ENCODE peak calls at places on chromosomes 1 and 21, in six cellular contexts. U, I, A, V, W and B are unnamed samples.
A peak's percentile ranks its signal among the peaks of the same experiment; 100 is the strongest.

GRCh38 chr1:108200627-108201106 is 524 bp upstream of the SLC25A24 start:
- DNase-seq in V (peak; percentile 56), U (peak; percentile 79), A (no peak), I (peak; percentile 88), W (no peak), B (peak; percentile 93)

GRCh38 chr1:21927531-21928237 is 9.4 kb downstream of the HSPG2 start:
- DNase-seq in A (peak; percentile 84), U (no peak), I (no peak), W (no peak), V (no peak), B (peak; percentile 94)

GRCh38 chr1:8424539-8425116 is 106.7 kb downstream of the SLC45A1 start:
- DNase-seq in U (no peak), V (peak; percentile 49), W (peak; percentile 50), I (peak; percentile 29), A (no peak), B (no peak)

GRCh38 chr21:29568020-29568419 is 269.3 kb downstream of the BACH1 start:
- DNase-seq in A (no peak), W (no peak), I (no peak), U (no peak), V (no peak), B (no peak)

GRCh38 chr1:231690072-231690471 is 63.5 kb downstream of the DISC1 start:
- DNase-seq in U (no peak), W (no peak), A (no peak), V (no peak), I (no peak), B (no peak)

GRCh38 chr1:72284084-72284397 is 1.7 kb upstream of the NEGR1 start:
- DNase-seq in U (no peak), A (no peak), I (peak; percentile 84), V (no peak), W (no peak), B (no peak)

GRCh38 chr1:245260116-245260882 is 105.5 kb downstream of the KIF26B start:
- DNase-seq in W (no peak), V (no peak), I (no peak), A (no peak), U (no peak), B (no peak)

GRCh38 chr1:187067160-187067559 is 238.4 kb downstream of the PLA2G4A start:
- DNase-seq in A (no peak), W (no peak), U (no peak), V (no peak), I (peak; percentile 78), B (no peak)

GRCh38 chr1:27961646-27962221 is 2.0 kb downstream of the XKR8 start:
- DNase-seq in U (no peak), A (no peak), W (no peak), I (no peak), V (no peak), B (peak; percentile 89)

GRCh38 chr1:168112673-168113305 is 23.9 kb downstream of the GPR161 start:
- DNase-seq in A (peak; percentile 83), I (peak; percentile 89), W (no peak), U (peak; percentile 81), V (no peak), B (peak; percentile 87)

GRCh38 chr1:6489383-6489765 is 2.1 kb downstream of the PLEKHG5 start:
- DNase-seq in A (no peak), V (no peak), I (no peak), W (no peak), U (no peak), B (no peak)

GRCh38 chr1:31348449-31348848 is 24.4 kb downstream of the FABP3 start:
- DNase-seq in W (no peak), A (no peak), U (no peak), I (no peak), V (no peak), B (peak; percentile 57)

GRCh38 chr1:36400825-36401601 is 3.3 kb upstream of the LSM10 start:
- DNase-seq in A (peak; percentile 88), W (no peak), V (peak; percentile 61), I (no peak), U (peak; percentile 18), B (peak; percentile 96)

GRCh38 chr1:169508432-169509338 is 22.9 kb upstream of the SLC19A2 start:
- DNase-seq in U (no peak), A (no peak), W (no peak), I (no peak), V (no peak), B (no peak)

GRCh38 chr1:244918422-244919319 is 54.3 kb upstream of the HNRNPU start:
- DNase-seq in I (peak; percentile 12), A (peak; percentile 77), W (peak; percentile 40), U (peak; percentile 12), V (peak; percentile 20), B (peak; percentile 71)

GRCh38 chr1:119742193-119742592 is 26.5 kb downstream of the HMGCS2 start:
- DNase-seq in V (no peak), A (peak; percentile 83), U (peak; percentile 38), W (no peak), I (no peak), B (no peak)

GRCh38 chr1:72557446-72558049 is 275.2 kb upstream of the NEGR1 start:
- DNase-seq in W (no peak), A (no peak), I (no peak), U (peak; percentile 2), V (no peak), B (peak; percentile 11)

GRCh38 chr1:56034222-56034621 is 545.1 kb downstream of the PLPP3 start:
- DNase-seq in V (no peak), A (no peak), U (peak; percentile 75), I (no peak), W (no peak), B (peak; percentile 44)

GRCh38 chr1:78834201-78834741 is 172.3 kb downstream of the ADGRL4 start:
- DNase-seq in A (no peak), I (no peak), W (no peak), U (no peak), V (no peak), B (no peak)

GRCh38 chr1:90402893-90403849 is 313.9 kb downstream of the BARHL2 start:
- DNase-seq in A (no peak), W (no peak), V (no peak), U (peak; percentile 95), I (peak; percentile 18), B (peak; percentile 23)

GRCh38 chr1:66384258-66384657 is 149.7 kb upstream of the SGIP1 start:
- DNase-seq in V (no peak), I (no peak), W (no peak), U (no peak), A (no peak), B (no peak)

GRCh38 chr1:3504151-3504822 is 49.8 kb downstream of the ARHGEF16 start:
- DNase-seq in W (no peak), I (no peak), U (peak; percentile 89), V (no peak), A (peak; percentile 96), B (peak; percentile 100)

GRCh38 chr1:25106352-25106751 is 126.0 kb downstream of the SYF2 start:
- DNase-seq in V (no peak), W (no peak), I (no peak), A (no peak), U (no peak), B (no peak)

GRCh38 chr1:246617768-246618167 is 51.5 kb downstream of the CNST start:
- DNase-seq in I (no peak), A (no peak), W (no peak), U (no peak), V (no peak), B (no peak)

GRCh38 chr1:30054126-30054525 is 669.3 kb downstream of the MATN1 start:
- DNase-seq in W (no peak), A (no peak), V (no peak), I (no peak), U (no peak), B (no peak)

GRCh38 chr1:170668301-170668789 is 4.4 kb downstream of the PRRX1 start:
- DNase-seq in I (peak; percentile 66), U (no peak), W (peak; percentile 19), A (peak; percentile 83), V (no peak), B (no peak)

GRCh38 chr21:17660862-17661261 is 48.2 kb upstream of the BTG3 start:
- DNase-seq in W (no peak), I (no peak), U (no peak), A (no peak), V (peak; percentile 28), B (no peak)

GRCh38 chr1:179586107-179586823 is 5.4 kb upstream of the TDRD5 start:
- DNase-seq in W (peak; percentile 54), A (peak; percentile 89), V (peak; percentile 47), I (peak; percentile 88), U (no peak), B (peak; percentile 87)

GRCh38 chr1:210272666-210273065 is 40.1 kb downstream of the SERTAD4 start:
- DNase-seq in U (no peak), W (no peak), V (no peak), A (no peak), I (no peak), B (no peak)

GRCh38 chr1:155944396-155944728 is 2.9 kb downstream of the RXFP4 start:
- DNase-seq in U (no peak), I (peak; percentile 54), W (no peak), A (peak; percentile 63), V (no peak), B (no peak)

GRCh38 chr1:19661721-19662228 is 2.9 kb upstream of the HTR6 start:
- DNase-seq in I (peak; percentile 38), V (no peak), U (peak; percentile 52), W (no peak), A (no peak), B (peak; percentile 89)

GRCh38 chr1:154334647-154335350 is 9.5 kb downstream of the ATP8B2 start:
- DNase-seq in U (peak; percentile 82), V (peak; percentile 83), W (peak; percentile 80), A (peak; percentile 95), I (peak; percentile 62), B (peak; percentile 98)

GRCh38 chr1:7117599-7118281 is 332.5 kb downstream of the CAMTA1 start:
- DNase-seq in I (no peak), A (peak; percentile 80), V (peak; percentile 72), U (peak; percentile 94), W (no peak), B (peak; percentile 96)

GRCh38 chr21:41802684-41803083 is 35.8 kb upstream of the RIPK4 start:
- DNase-seq in A (peak; percentile 88), V (no peak), U (no peak), I (no peak), W (peak; percentile 69), B (no peak)

GRCh38 chr1:20654104-20654690 is 7.0 kb downstream of the DDOST start:
- DNase-seq in A (no peak), W (no peak), U (no peak), V (no peak), I (no peak), B (peak; percentile 36)

GRCh38 chr1:99004270-99005141 is at the start of gene PLPPR5:
- DNase-seq in V (peak; percentile 49), U (peak; percentile 19), W (peak; percentile 10), I (peak; percentile 45), A (peak; percentile 68), B (peak; percentile 81)